ENCODE peak calls at places on chromosomes 7 and 10, in six cellular contexts. F, Y, J, N, Q and I are unnamed samples.

GRCh38 chr10:79026341-79026761 is 42.4 kb upstream of the ZMIZ1 start:
- DNase-seq in F (no peak), Y (no peak), J (no peak), N (no peak), Q (no peak), I (no peak)

GRCh38 chr10:122139226-122139625 is 131.9 kb upstream of the BTBD16 start:
- DNase-seq in F (no peak), Y (no peak), J (peak), N (no peak), Q (no peak), I (no peak)

GRCh38 chr10:78763651-78764395 is 304.9 kb upstream of the ZMIZ1 start:
- DNase-seq in F (no peak), Y (no peak), J (no peak), N (no peak), Q (no peak), I (no peak)

GRCh38 chr7:27046854-27047549 is 48.8 kb downstream of the HOXA1 start:
- DNase-seq in F (no peak), Y (peak), J (no peak), N (no peak), Q (no peak), I (no peak)

GRCh38 chr7:106418526-106418925 is 133.7 kb upstream of the NAMPT start:
- DNase-seq in F (no peak), Y (peak), J (no peak), N (no peak), Q (no peak), I (no peak)

GRCh38 chr10:105187243-105187642 is 546.2 kb downstream of the SORCS3 start:
- DNase-seq in F (no peak), Y (peak), J (no peak), N (no peak), Q (no peak), I (no peak)

GRCh38 chr7:105202561-105203130 is 186.1 kb downstream of the SRPK2 start:
- DNase-seq in F (no peak), Y (peak), J (no peak), N (no peak), Q (no peak), I (no peak)

GRCh38 chr7:108002726-108003590 is at the start of gene LAMB1:
- DNase-seq in F (peak), Y (peak), J (peak), N (no peak), Q (peak), I (peak)

GRCh38 chr10:96511044-96511945 is 2.4 kb downstream of the TLL2 start:
- DNase-seq in F (peak), Y (peak), J (peak), N (no peak), Q (peak), I (peak)

GRCh38 chr10:15469066-15469465 is 98.0 kb upstream of the FAM171A1 start:
- DNase-seq in F (no peak), Y (no peak), J (no peak), N (no peak), Q (peak), I (no peak)

GRCh38 chr7:99386584-99387238 is 12.2 kb downstream of the ARPC1B start:
- DNase-seq in F (no peak), Y (no peak), J (peak), N (no peak), Q (no peak), I (peak)

GRCh38 chr7:29122750-29123149 is 23.6 kb downstream of the CPVL start:
- DNase-seq in F (no peak), Y (no peak), J (no peak), N (no peak), Q (no peak), I (no peak)

GRCh38 chr10:69958232-69958902 is 94.3 kb upstream of the MACROH2A2 start:
- DNase-seq in F (peak), Y (peak), J (peak), N (no peak), Q (peak), I (peak)

GRCh38 chr7:280461-280860 is 9.5 kb upstream of the FOXL3 start:
- DNase-seq in F (no peak), Y (no peak), J (no peak), N (no peak), Q (no peak), I (peak)

GRCh38 chr7:50342616-50343114 is 38.1 kb downstream of the IKZF1 start:
- DNase-seq in F (no peak), Y (peak), J (no peak), N (peak), Q (no peak), I (no peak)

GRCh38 chr10:17031656-17032630 is 97.7 kb downstream of the CUBN start:
- DNase-seq in F (no peak), Y (no peak), J (no peak), N (no peak), Q (no peak), I (no peak)

GRCh38 chr7:64562246-64562620 is 638 bp downstream of the ZNF680 start:
- DNase-seq in F (no peak), Y (no peak), J (no peak), N (no peak), Q (no peak), I (no peak)

GRCh38 chr7:111012152-111012551 is 78.8 kb upstream of the LRRN3 start:
- DNase-seq in F (no peak), Y (peak), J (no peak), N (no peak), Q (no peak), I (no peak)

GRCh38 chr7:138948403-138948802 is 32.8 kb downstream of the KIAA1549 start:
- DNase-seq in F (no peak), Y (no peak), J (no peak), N (no peak), Q (no peak), I (no peak)

GRCh38 chr7:128108641-128109423 is 77.6 kb upstream of the LRRC4 start:
- DNase-seq in F (no peak), Y (no peak), J (no peak), N (no peak), Q (no peak), I (no peak)

GRCh38 chr7:87312215-87312865 is 33.1 kb upstream of the CROT start:
- DNase-seq in F (peak), Y (peak), J (peak), N (peak), Q (peak), I (peak)

GRCh38 chr10:13271552-13272163 is 28.2 kb downstream of the PHYH start:
- DNase-seq in F (peak), Y (peak), J (peak), N (peak), Q (peak), I (peak)

GRCh38 chr7:73437699-73438416 is 4.3 kb downstream of the FZD9 start:
- DNase-seq in F (no peak), Y (no peak), J (no peak), N (no peak), Q (no peak), I (peak)

GRCh38 chr10:87852092-87852491 is 11.2 kb downstream of the KLLN start:
- DNase-seq in F (no peak), Y (no peak), J (no peak), N (no peak), Q (no peak), I (no peak)